ENCODE peak calls at places on chromosomes 11 and 22, in eight cellular contexts. L is CD4-positive, alpha-beta T cell; W is upper lobe of right lung; V is fibroblast of pulmonary artery; E is heart left ventricle; N is uterus; G is NB4; X is nephron progenitor cell. Z is an unnamed sample.

GRCh38 chr22:32861330-32861729 is 59.8 kb downstream of the TIMP3 start:
- DNase-seq in L (no peak), W (no peak), V (no peak), E (no peak), N (no peak), G (no peak), X (no peak), Z (no peak)

GRCh38 chr11:118633319-118633690 is 25.9 kb downstream of the PHLDB1 start:
- DNase-seq in L (no peak), W (no peak), V (no peak), E (no peak), N (no peak), G (no peak), X (no peak), Z (no peak)

GRCh38 chr11:47617417-47617809 is 23.2 kb upstream of the C1QTNF4 start:
- DNase-seq in L (no peak), W (no peak), V (peak; percentile 34), E (no peak), N (no peak), G (no peak), X (no peak), Z (peak; percentile 68)

GRCh38 chr11:35943761-35944502 is at the start of gene LDLRAD3:
- DNase-seq in L (peak; percentile 8), W (peak; percentile 89), V (peak; percentile 91), E (peak; percentile 76), N (peak; percentile 85), G (peak; percentile 78), X (peak; percentile 88), Z (peak; percentile 86)

GRCh38 chr22:46416537-46417267 is 81.2 kb downstream of the TRMU start:
- DNase-seq in L (no peak), W (no peak), V (peak; percentile 37), E (no peak), N (no peak), G (no peak), X (no peak), Z (peak; percentile 74)

GRCh38 chr11:109853156-109853776 is 239.9 kb upstream of the ZC3H12C start:
- DNase-seq in L (no peak), W (no peak), V (peak; percentile 91), E (no peak), N (no peak), G (peak; percentile 66), X (peak; percentile 3), Z (peak; percentile 88)

GRCh38 chr11:64859542-64860414 is 15.3 kb upstream of the CDC42BPG start:
- DNase-seq in L (no peak), W (no peak), V (no peak), E (no peak), N (no peak), G (peak; percentile 95), X (no peak), Z (no peak)

GRCh38 chr11:64553554-64554201 is 37.3 kb upstream of the SLC22A12 start:
- DNase-seq in L (peak; percentile 44), W (peak; percentile 79), V (peak; percentile 70), E (peak; percentile 47), N (peak; percentile 74), G (peak; percentile 55), X (peak; percentile 79), Z (peak; percentile 42)

GRCh38 chr22:44410396-44411056 is 87.5 kb downstream of the RTL6 start:
- DNase-seq in L (no peak), W (peak; percentile 60), V (no peak), E (peak; percentile 40), N (no peak), G (no peak), X (no peak), Z (no peak)

GRCh38 chr11:46639197-46639839 is 22.0 kb downstream of the ATG13 start:
- DNase-seq in L (no peak), W (no peak), V (no peak), E (no peak), N (no peak), G (peak; percentile 98), X (no peak), Z (peak; percentile 22)

GRCh38 chr11:12212181-12212820 is 101.9 kb downstream of the MICAL2 start:
- DNase-seq in L (no peak), W (no peak), V (no peak), E (no peak), N (no peak), G (no peak), X (no peak), Z (no peak)

GRCh38 chr22:29167032-29167911 is 38.4 kb upstream of the EMID1 start:
- DNase-seq in L (no peak), W (no peak), V (no peak), E (no peak), N (no peak), G (peak; percentile 100), X (no peak), Z (no peak)

GRCh38 chr22:23282089-23282501 is 101.8 kb downstream of the BCR start:
- DNase-seq in L (no peak), W (peak; percentile 94), V (peak; percentile 70), E (peak; percentile 53), N (peak; percentile 72), G (no peak), X (no peak), Z (peak; percentile 83)

GRCh38 chr11:68816917-68817419 is 24.7 kb downstream of the CPT1A start:
- DNase-seq in L (no peak), W (no peak), V (no peak), E (no peak), N (no peak), G (no peak), X (no peak), Z (no peak)

GRCh38 chr22:20536590-20537324 is 29.3 kb downstream of the MED15 start:
- DNase-seq in L (no peak), W (no peak), V (no peak), E (peak; percentile 65), N (no peak), G (no peak), X (no peak), Z (no peak)

GRCh38 chr11:6737872-6738466 is 33.8 kb downstream of the OR2AG2 start:
- DNase-seq in L (peak; percentile 57), W (no peak), V (peak; percentile 57), E (peak; percentile 38), N (no peak), G (peak; percentile 62), X (peak; percentile 27), Z (peak; percentile 35)

GRCh38 chr11:91802475-91802874 is 422.1 kb upstream of the FAT3 start:
- DNase-seq in L (no peak), W (no peak), V (no peak), E (no peak), N (no peak), G (no peak), X (no peak), Z (no peak)

GRCh38 chr11:66100272-66101037 is 30.4 kb downstream of the PACS1 start:
- DNase-seq in L (peak; percentile 60), W (peak; percentile 80), V (peak; percentile 37), E (peak; percentile 68), N (peak; percentile 37), G (peak; percentile 32), X (no peak), Z (peak; percentile 14)
- TF ChIP-seq CTCF in L (no peak), W (no peak), V (no peak), E (no peak), N (no peak), G (no peak), X (no peak), Z (no peak)

GRCh38 chr11:22192642-22193347 is at the start of gene ANO5:
- DNase-seq in L (no peak), W (peak; percentile 85), V (peak; percentile 1), E (peak; percentile 81), N (peak; percentile 34), G (no peak), X (peak; percentile 86), Z (no peak)

GRCh38 chr11:22193348-22194051 is 615 bp downstream of the ANO5 start:
- DNase-seq in L (peak; percentile 0), W (peak; percentile 70), V (no peak), E (peak; percentile 8), N (peak; percentile 13), G (no peak), X (peak; percentile 46), Z (no peak)

GRCh38 chr11:22189660-22190059 is 3.2 kb upstream of the ANO5 start:
- DNase-seq in L (no peak), W (no peak), V (no peak), E (no peak), N (no peak), G (no peak), X (no peak), Z (no peak)

GRCh38 chr11:22190827-22191463 is 1.9 kb upstream of the ANO5 start:
- DNase-seq in L (no peak), W (no peak), V (no peak), E (no peak), N (no peak), G (no peak), X (no peak), Z (no peak)

DNA sequence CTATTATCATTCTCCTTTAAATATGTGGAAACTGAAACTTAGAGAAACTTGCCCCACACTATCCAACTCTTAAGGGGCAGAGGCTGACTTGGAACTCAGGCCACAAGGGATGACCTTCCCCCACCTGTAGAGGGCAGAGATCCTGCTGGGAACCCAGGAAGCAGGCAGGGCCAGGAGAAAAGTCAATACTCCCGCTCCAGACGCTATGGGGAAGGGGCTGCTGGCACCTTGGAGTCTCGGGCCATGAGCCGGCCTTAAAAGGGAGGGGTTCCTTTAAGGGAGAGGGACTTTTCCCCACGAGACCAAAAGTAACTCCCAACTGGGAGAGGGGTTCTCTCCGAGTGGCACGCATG is 620 bp upstream of the ANO5 start:
- DNase-seq in L (no peak), W (no peak), V (no peak), E (no peak), N (no peak), G (no peak), X (no peak), Z (no peak)
- TF ChIP-seq CTCF in L (no peak), W (peak; percentile 18), V (no peak), E (peak; percentile 28), N (no peak), G (no peak), X (peak; percentile 16), Z (no peak)

DNA sequence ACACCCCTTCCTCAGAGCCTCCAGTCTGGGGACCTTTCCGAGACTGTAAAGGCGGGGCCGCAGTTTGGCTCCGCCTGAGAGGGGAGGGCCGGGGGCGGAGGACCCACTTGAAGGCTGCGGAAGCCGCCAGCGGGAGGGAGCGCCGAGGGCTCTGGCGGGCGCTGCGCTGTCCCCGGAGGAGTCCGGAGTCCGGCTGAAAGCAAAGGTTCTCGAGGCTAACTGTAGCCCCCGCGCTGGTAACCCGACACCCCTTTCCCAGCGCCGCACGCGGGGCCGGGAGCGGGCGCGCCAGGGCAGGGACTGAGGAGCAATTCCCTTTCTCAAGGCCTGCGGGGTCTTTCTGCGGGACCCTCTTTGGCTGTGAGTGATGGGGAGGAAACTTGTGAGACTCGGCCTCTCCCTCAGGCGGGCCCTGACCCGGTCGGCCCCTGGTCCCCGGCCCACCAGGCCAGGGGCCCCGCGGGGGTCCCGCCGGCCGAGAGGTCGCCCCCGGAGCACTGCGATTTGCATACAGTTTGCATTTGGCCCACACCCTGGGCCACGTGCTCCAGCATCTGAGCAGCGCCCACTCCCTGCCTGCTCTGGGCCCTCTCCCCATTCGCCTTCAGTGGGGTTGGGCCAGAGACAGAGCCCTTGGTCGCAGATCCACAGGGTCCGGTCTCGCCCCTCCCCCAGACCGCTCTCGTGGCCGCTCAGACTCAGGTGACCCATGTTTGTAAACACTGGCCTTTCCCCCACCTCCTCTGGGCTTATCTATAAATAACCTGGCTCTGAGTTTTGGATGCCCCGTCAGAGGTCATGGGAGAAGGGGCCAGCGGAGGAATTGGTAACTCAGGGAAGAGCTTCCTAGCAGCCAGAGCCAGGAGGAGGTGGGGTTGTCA is 519 bp upstream of the ART5 start:
- DNase-seq in L (peak; percentile 74), W (peak; percentile 92), V (peak; percentile 76), E (peak; percentile 81), N (peak; percentile 87), G (peak; percentile 65), X (peak; percentile 97), Z (peak; percentile 79)
- TF ChIP-seq CTCF in L (no peak), W (no peak), V (no peak), E (no peak), N (no peak), G (no peak), X (no peak), Z (no peak)

GRCh38 chr11:944711-945470 is 19.2 kb downstream of the AP2A2 start:
- DNase-seq in L (no peak), W (no peak), V (peak; percentile 50), E (no peak), N (no peak), G (no peak), X (no peak), Z (peak; percentile 40)
- TF ChIP-seq CTCF in L (no peak), W (no peak), V (peak; percentile 33), E (no peak), N (no peak), G (no peak), X (no peak), Z (peak; percentile 45)